ENCODE peak calls at places on chromosomes 4 and X, in seven cellular contexts. One of them, this sample, is unnamed.

GRCh38 chr4:88104902-88105610 is 53.4 kb downstream of the ABCG2 start:
- DNase-seq in IMR-90: peak
- DNase-seq in colonic mucosa: no peak
- DNase-seq in stomach: no peak
- DNase-seq in ovary: no peak
- DNase-seq in psoas muscle: no peak
- DNase-seq in neuronal stem cell: no peak
- DNase-seq in this sample: peak

GRCh38 chrX:41449615-41450014 is 2.5 kb downstream of the NYX start:
- DNase-seq in IMR-90: peak
- DNase-seq in colonic mucosa: no peak
- DNase-seq in stomach: no peak
- DNase-seq in ovary: no peak
- DNase-seq in psoas muscle: no peak
- DNase-seq in neuronal stem cell: no peak
- DNase-seq in this sample: no peak

GRCh38 chrX:40010550-40011364 is 87.0 kb downstream of the BCOR start:
- DNase-seq in IMR-90: no peak
- DNase-seq in colonic mucosa: no peak
- DNase-seq in stomach: no peak
- DNase-seq in ovary: no peak
- DNase-seq in psoas muscle: no peak
- DNase-seq in neuronal stem cell: no peak
- DNase-seq in this sample: no peak

GRCh38 chr4:147103403-147103946 is 157.8 kb upstream of the TTC29 start:
- DNase-seq in IMR-90: peak
- DNase-seq in colonic mucosa: no peak
- DNase-seq in stomach: no peak
- DNase-seq in ovary: no peak
- DNase-seq in psoas muscle: peak
- DNase-seq in neuronal stem cell: no peak
- DNase-seq in this sample: peak

GRCh38 chr4:2637956-2638552 is 101.6 kb downstream of the FAM193A start:
- DNase-seq in IMR-90: no peak
- DNase-seq in colonic mucosa: no peak
- DNase-seq in stomach: peak
- DNase-seq in ovary: no peak
- DNase-seq in psoas muscle: peak
- DNase-seq in neuronal stem cell: no peak
- DNase-seq in this sample: no peak

GRCh38 chrX:47831788-47832187 is 4.9 kb upstream of the ZNF81 start:
- DNase-seq in IMR-90: peak
- DNase-seq in colonic mucosa: peak
- DNase-seq in stomach: peak
- DNase-seq in ovary: no peak
- DNase-seq in psoas muscle: peak
- DNase-seq in neuronal stem cell: no peak
- DNase-seq in this sample: peak

GRCh38 chr4:40233227-40233626 is 36.4 kb downstream of the RHOH start:
- DNase-seq in IMR-90: no peak
- DNase-seq in colonic mucosa: no peak
- DNase-seq in stomach: no peak
- DNase-seq in ovary: no peak
- DNase-seq in psoas muscle: no peak
- DNase-seq in neuronal stem cell: no peak
- DNase-seq in this sample: no peak

GRCh38 chr4:176778063-176778462 is 14.7 kb downstream of the VEGFC start:
- DNase-seq in IMR-90: peak
- DNase-seq in colonic mucosa: no peak
- DNase-seq in stomach: no peak
- DNase-seq in ovary: no peak
- DNase-seq in psoas muscle: no peak
- DNase-seq in neuronal stem cell: no peak
- DNase-seq in this sample: peak

GRCh38 chrX:71492086-71493065 is 40.5 kb upstream of the OGT start:
- DNase-seq in IMR-90: peak
- DNase-seq in colonic mucosa: peak
- DNase-seq in stomach: peak
- DNase-seq in ovary: peak
- DNase-seq in psoas muscle: peak
- DNase-seq in neuronal stem cell: no peak
- DNase-seq in this sample: no peak

GRCh38 chrX:68945603-68946228 is 116.9 kb downstream of the EFNB1 start:
- DNase-seq in IMR-90: peak
- DNase-seq in colonic mucosa: peak
- DNase-seq in stomach: no peak
- DNase-seq in ovary: no peak
- DNase-seq in psoas muscle: no peak
- DNase-seq in neuronal stem cell: no peak
- DNase-seq in this sample: peak

GRCh38 chr4:145487626-145488025 is 6.0 kb downstream of the SMAD1 start:
- DNase-seq in IMR-90: no peak
- DNase-seq in colonic mucosa: no peak
- DNase-seq in stomach: no peak
- DNase-seq in ovary: no peak
- DNase-seq in psoas muscle: no peak
- DNase-seq in neuronal stem cell: no peak
- DNase-seq in this sample: no peak

GRCh38 chr4:123573866-123574508 is 177.4 kb downstream of the SPRY1 start:
- DNase-seq in IMR-90: no peak
- DNase-seq in colonic mucosa: no peak
- DNase-seq in stomach: no peak
- DNase-seq in ovary: no peak
- DNase-seq in psoas muscle: no peak
- DNase-seq in neuronal stem cell: no peak
- DNase-seq in this sample: peak

GRCh38 chr4:168643083-168643795 is 146.4 kb downstream of the PALLD start:
- DNase-seq in IMR-90: no peak
- DNase-seq in colonic mucosa: no peak
- DNase-seq in stomach: no peak
- DNase-seq in ovary: no peak
- DNase-seq in psoas muscle: no peak
- DNase-seq in neuronal stem cell: no peak
- DNase-seq in this sample: no peak

GRCh38 chrX:18278448-18278847 is 57.8 kb upstream of the BEND2 start:
- DNase-seq in IMR-90: no peak
- DNase-seq in colonic mucosa: no peak
- DNase-seq in stomach: no peak
- DNase-seq in ovary: no peak
- DNase-seq in psoas muscle: no peak
- DNase-seq in neuronal stem cell: no peak
- DNase-seq in this sample: no peak

GRCh38 chrX:8988456-8988855 is 45.5 kb downstream of the FAM9B start:
- DNase-seq in IMR-90: peak
- DNase-seq in colonic mucosa: peak
- DNase-seq in stomach: no peak
- DNase-seq in ovary: peak
- DNase-seq in psoas muscle: peak
- DNase-seq in neuronal stem cell: no peak
- DNase-seq in this sample: peak

GRCh38 chrX:153878285-153878779 is 7.6 kb downstream of the L1CAM start:
- DNase-seq in IMR-90: no peak
- DNase-seq in colonic mucosa: no peak
- DNase-seq in stomach: no peak
- DNase-seq in ovary: no peak
- DNase-seq in psoas muscle: no peak
- DNase-seq in neuronal stem cell: no peak
- DNase-seq in this sample: no peak

GRCh38 chrX:150255441-150256296 is 107.4 kb upstream of the MAMLD1 start:
- DNase-seq in IMR-90: no peak
- DNase-seq in colonic mucosa: no peak
- DNase-seq in stomach: no peak
- DNase-seq in ovary: no peak
- DNase-seq in psoas muscle: no peak
- DNase-seq in neuronal stem cell: no peak
- DNase-seq in this sample: no peak

GRCh38 chr4:2194556-2194955 is 47.4 kb downstream of the HAUS3 start:
- DNase-seq in IMR-90: peak
- DNase-seq in colonic mucosa: no peak
- DNase-seq in stomach: no peak
- DNase-seq in ovary: no peak
- DNase-seq in psoas muscle: no peak
- DNase-seq in neuronal stem cell: no peak
- DNase-seq in this sample: no peak

GRCh38 chr4:17111436-17111835 is 213.0 kb upstream of the LDB2 start:
- DNase-seq in IMR-90: no peak
- DNase-seq in colonic mucosa: no peak
- DNase-seq in stomach: no peak
- DNase-seq in ovary: no peak
- DNase-seq in psoas muscle: no peak
- DNase-seq in neuronal stem cell: no peak
- DNase-seq in this sample: no peak

GRCh38 chrX:132171478-132171877 is 43.7 kb upstream of the FRMD7 start:
- DNase-seq in IMR-90: peak
- DNase-seq in colonic mucosa: no peak
- DNase-seq in stomach: no peak
- DNase-seq in ovary: no peak
- DNase-seq in psoas muscle: no peak
- DNase-seq in neuronal stem cell: no peak
- DNase-seq in this sample: no peak

GRCh38 chrX:77412631-77413030 is 34.6 kb upstream of the FGF16 start:
- DNase-seq in IMR-90: no peak
- DNase-seq in colonic mucosa: no peak
- DNase-seq in stomach: no peak
- DNase-seq in ovary: no peak
- DNase-seq in psoas muscle: no peak
- DNase-seq in neuronal stem cell: no peak
- DNase-seq in this sample: no peak

GRCh38 chr4:127224556-127224955 is 408.2 kb upstream of the INTU start:
- DNase-seq in IMR-90: no peak
- DNase-seq in colonic mucosa: no peak
- DNase-seq in stomach: no peak
- DNase-seq in ovary: no peak
- DNase-seq in psoas muscle: no peak
- DNase-seq in neuronal stem cell: no peak
- DNase-seq in this sample: no peak

GRCh38 chrX:444305-444704 is 57.6 kb upstream of the PPP2R3B start:
- DNase-seq in IMR-90: no peak
- DNase-seq in colonic mucosa: no peak
- DNase-seq in stomach: no peak
- DNase-seq in ovary: no peak
- DNase-seq in psoas muscle: no peak
- DNase-seq in neuronal stem cell: no peak
- DNase-seq in this sample: no peak

GRCh38 chr4:153499005-153499404 is 32.8 kb downstream of the TMEM131L start:
- DNase-seq in IMR-90: no peak
- DNase-seq in colonic mucosa: no peak
- DNase-seq in stomach: no peak
- DNase-seq in ovary: peak
- DNase-seq in psoas muscle: no peak
- DNase-seq in neuronal stem cell: no peak
- DNase-seq in this sample: no peak
- H3K4me3 ChIP-seq in IMR-90: no peak
- H3K4me3 ChIP-seq in colonic mucosa: no peak
- H3K4me3 ChIP-seq in stomach: no peak
- H3K4me3 ChIP-seq in ovary: no peak
- H3K4me3 ChIP-seq in psoas muscle: no peak
- H3K4me3 ChIP-seq in neuronal stem cell: no peak
- H3K4me3 ChIP-seq in this sample: no peak

GRCh38 chr4:25951390-25951952 is 37.5 kb downstream of the SMIM20 start:
- DNase-seq in IMR-90: no peak
- DNase-seq in colonic mucosa: no peak
- DNase-seq in stomach: no peak
- DNase-seq in ovary: no peak
- DNase-seq in psoas muscle: no peak
- DNase-seq in neuronal stem cell: no peak
- DNase-seq in this sample: no peak
- H3K4me3 ChIP-seq in IMR-90: no peak
- H3K4me3 ChIP-seq in colonic mucosa: no peak
- H3K4me3 ChIP-seq in stomach: no peak
- H3K4me3 ChIP-seq in ovary: no peak
- H3K4me3 ChIP-seq in psoas muscle: no peak
- H3K4me3 ChIP-seq in neuronal stem cell: no peak
- H3K4me3 ChIP-seq in this sample: no peak

GRCh38 chr4:6123541-6123940 is 76.8 kb downstream of the JAKMIP1 start:
- DNase-seq in IMR-90: no peak
- DNase-seq in colonic mucosa: no peak
- DNase-seq in stomach: no peak
- DNase-seq in ovary: no peak
- DNase-seq in psoas muscle: no peak
- DNase-seq in neuronal stem cell: no peak
- DNase-seq in this sample: no peak

GRCh38 chr4:6121941-6122340 is 78.4 kb downstream of the JAKMIP1 start:
- DNase-seq in IMR-90: no peak
- DNase-seq in colonic mucosa: no peak
- DNase-seq in stomach: peak
- DNase-seq in ovary: no peak
- DNase-seq in psoas muscle: no peak
- DNase-seq in neuronal stem cell: no peak
- DNase-seq in this sample: no peak

GRCh38 chr4:6121276-6121850 is 79.0 kb downstream of the JAKMIP1 start:
- DNase-seq in IMR-90: no peak
- DNase-seq in colonic mucosa: no peak
- DNase-seq in stomach: peak
- DNase-seq in ovary: no peak
- DNase-seq in psoas muscle: no peak
- DNase-seq in neuronal stem cell: no peak
- DNase-seq in this sample: no peak

GRCh38 chr4:6123116-6123515 is 77.2 kb downstream of the JAKMIP1 start:
- DNase-seq in IMR-90: no peak
- DNase-seq in colonic mucosa: no peak
- DNase-seq in stomach: peak
- DNase-seq in ovary: no peak
- DNase-seq in psoas muscle: no peak
- DNase-seq in neuronal stem cell: no peak
- DNase-seq in this sample: no peak

GRCh38 chr4:6122496-6122895 is 77.9 kb downstream of the JAKMIP1 start:
- DNase-seq in IMR-90: no peak
- DNase-seq in colonic mucosa: no peak
- DNase-seq in stomach: no peak
- DNase-seq in ovary: no peak
- DNase-seq in psoas muscle: no peak
- DNase-seq in neuronal stem cell: no peak
- DNase-seq in this sample: no peak
- H3K4me3 ChIP-seq in IMR-90: no peak
- H3K4me3 ChIP-seq in colonic mucosa: no peak
- H3K4me3 ChIP-seq in stomach: no peak
- H3K4me3 ChIP-seq in ovary: no peak
- H3K4me3 ChIP-seq in psoas muscle: no peak
- H3K4me3 ChIP-seq in neuronal stem cell: no peak
- H3K4me3 ChIP-seq in this sample: no peak

DNA sequence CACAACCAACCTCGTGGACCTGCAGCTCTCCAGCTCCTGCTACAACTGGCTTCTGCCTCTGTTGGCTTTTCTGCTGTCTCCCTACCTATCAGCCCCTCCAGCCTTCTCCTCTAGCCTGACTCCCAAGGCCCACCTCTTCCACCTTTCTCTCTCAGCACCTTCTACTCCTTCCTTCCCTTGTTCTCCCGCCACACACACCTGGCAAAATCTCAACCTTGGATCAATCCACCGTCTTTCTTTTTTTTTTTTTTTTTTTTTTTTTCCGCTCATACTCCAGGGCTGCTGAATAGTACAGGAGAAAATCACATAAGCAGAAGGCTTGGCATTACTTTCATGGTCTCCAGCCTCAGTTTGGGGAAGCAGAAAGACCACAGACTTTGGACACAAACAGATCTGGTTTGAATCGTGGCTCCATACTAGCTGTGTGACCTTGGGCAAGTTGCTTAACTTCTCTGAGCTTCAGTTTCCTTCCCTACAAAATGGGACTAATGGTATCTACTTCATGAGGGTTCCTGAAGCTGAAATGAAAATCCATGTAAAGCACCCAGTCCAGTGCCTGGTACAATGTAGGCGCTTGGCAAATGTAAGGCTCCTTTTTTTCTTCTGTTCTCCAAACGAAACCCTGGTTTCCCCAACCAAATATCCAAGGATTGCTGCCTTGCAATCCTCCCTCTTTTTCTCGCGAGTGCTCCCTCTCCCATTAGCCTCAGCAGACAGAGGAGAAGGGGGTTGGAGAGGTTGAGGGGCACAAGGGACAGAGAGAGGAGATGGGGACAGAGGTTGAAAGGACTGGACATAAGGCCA is 1.7 kb downstream of the FGD1 start:
- DNase-seq in IMR-90: no peak
- DNase-seq in colonic mucosa: no peak
- DNase-seq in stomach: no peak
- DNase-seq in ovary: no peak
- DNase-seq in psoas muscle: no peak
- DNase-seq in neuronal stem cell: no peak
- DNase-seq in this sample: no peak
- H3K4me3 ChIP-seq in IMR-90: peak
- H3K4me3 ChIP-seq in colonic mucosa: peak
- H3K4me3 ChIP-seq in stomach: peak
- H3K4me3 ChIP-seq in ovary: peak
- H3K4me3 ChIP-seq in psoas muscle: peak
- H3K4me3 ChIP-seq in neuronal stem cell: peak
- H3K4me3 ChIP-seq in this sample: peak

This sample was measured in epithelial cell of esophagus.